ENCODE peak calls at places on chromosome 14, in ten cellular contexts. One of them, this sample, is unnamed.

GRCh38 chr14:101187816-101188570 is 284.5 kb upstream of the RTL1 start:
- DNase-seq in T-helper 2 cell: no peak
- DNase-seq in AG09309: no peak
- DNase-seq in astrocyte of the cerebellum: no peak
- DNase-seq in myocyte: no peak
- DNase-seq in PC-3: no peak
- DNase-seq in Calu3: no peak
- DNase-seq in NCI-H1417: no peak
- DNase-seq in substantia nigra: no peak
- DNase-seq in astrocyte: no peak
- DNase-seq in this sample: no peak

GRCh38 chr14:92848941-92849340 is 54.8 kb downstream of the GOLGA5 start:
- DNase-seq in myocyte: no peak
- DNase-seq in NCI-H1417: peak; percentile 87
- DNase-seq in Calu3: no peak
- DNase-seq in substantia nigra: no peak
- DNase-seq in PC-3: no peak
- DNase-seq in T-helper 2 cell: no peak
- DNase-seq in astrocyte: no peak
- DNase-seq in AG09309: no peak
- DNase-seq in astrocyte of the cerebellum: no peak
- DNase-seq in this sample: no peak

GRCh38 chr14:54562334-54562733 is 4.6 kb upstream of the SAMD4A start:
- DNase-seq in T-helper 2 cell: no peak
- DNase-seq in substantia nigra: no peak
- DNase-seq in PC-3: no peak
- DNase-seq in AG09309: no peak
- DNase-seq in myocyte: peak; percentile 27
- DNase-seq in astrocyte of the cerebellum: no peak
- DNase-seq in NCI-H1417: no peak
- DNase-seq in Calu3: no peak
- DNase-seq in astrocyte: peak; percentile 72
- DNase-seq in this sample: no peak

GRCh38 chr14:99321236-99321925 is 49.4 kb upstream of the BCL11B start:
- DNase-seq in astrocyte of the cerebellum: no peak
- DNase-seq in PC-3: no peak
- DNase-seq in AG09309: no peak
- DNase-seq in NCI-H1417: no peak
- DNase-seq in myocyte: no peak
- DNase-seq in Calu3: no peak
- DNase-seq in substantia nigra: no peak
- DNase-seq in astrocyte: no peak
- DNase-seq in T-helper 2 cell: no peak
- DNase-seq in this sample: no peak

GRCh38 chr14:65664436-65664835 is 251.9 kb downstream of the FUT8 start:
- DNase-seq in T-helper 2 cell: no peak
- DNase-seq in substantia nigra: no peak
- DNase-seq in NCI-H1417: no peak
- DNase-seq in AG09309: no peak
- DNase-seq in astrocyte of the cerebellum: no peak
- DNase-seq in Calu3: no peak
- DNase-seq in astrocyte: no peak
- DNase-seq in myocyte: no peak
- DNase-seq in PC-3: no peak
- DNase-seq in this sample: no peak

GRCh38 chr14:23068792-23069412 is 11.6 kb upstream of the CDH24 start:
- DNase-seq in myocyte: peak; percentile 94
- DNase-seq in astrocyte: peak; percentile 78
- DNase-seq in PC-3: peak; percentile 96
- DNase-seq in T-helper 2 cell: peak; percentile 48
- DNase-seq in substantia nigra: no peak
- DNase-seq in astrocyte of the cerebellum: peak; percentile 90
- DNase-seq in NCI-H1417: no peak
- DNase-seq in Calu3: peak; percentile 82
- DNase-seq in AG09309: peak; percentile 81
- DNase-seq in this sample: no peak

GRCh38 chr14:63269561-63270225 is 49.0 kb downstream of the GPHB5 start:
- DNase-seq in astrocyte: peak; percentile 86
- DNase-seq in myocyte: no peak
- DNase-seq in Calu3: no peak
- DNase-seq in astrocyte of the cerebellum: peak; percentile 26
- DNase-seq in AG09309: no peak
- DNase-seq in substantia nigra: no peak
- DNase-seq in PC-3: no peak
- DNase-seq in T-helper 2 cell: no peak
- DNase-seq in NCI-H1417: no peak
- DNase-seq in this sample: no peak

GRCh38 chr14:20262642-20263128 is 23.6 kb downstream of the OR11H4 start:
- DNase-seq in substantia nigra: no peak
- DNase-seq in Calu3: no peak
- DNase-seq in PC-3: peak; percentile 93
- DNase-seq in NCI-H1417: no peak
- DNase-seq in T-helper 2 cell: no peak
- DNase-seq in myocyte: peak; percentile 44
- DNase-seq in AG09309: peak; percentile 49
- DNase-seq in astrocyte: peak; percentile 0
- DNase-seq in astrocyte of the cerebellum: no peak
- DNase-seq in this sample: no peak

GRCh38 chr14:76829650-76830421 is 3.6 kb downstream of the LRRC74A start:
- DNase-seq in astrocyte: no peak
- DNase-seq in AG09309: no peak
- DNase-seq in T-helper 2 cell: no peak
- DNase-seq in PC-3: no peak
- DNase-seq in Calu3: peak; percentile 45
- DNase-seq in NCI-H1417: no peak
- DNase-seq in astrocyte of the cerebellum: no peak
- DNase-seq in myocyte: peak; percentile 83
- DNase-seq in substantia nigra: peak; percentile 88
- DNase-seq in this sample: peak; percentile 90

GRCh38 chr14:100770605-100771120 is 44.0 kb downstream of the DLK1 start:
- DNase-seq in AG09309: no peak
- DNase-seq in myocyte: no peak
- DNase-seq in substantia nigra: no peak
- DNase-seq in Calu3: no peak
- DNase-seq in NCI-H1417: no peak
- DNase-seq in astrocyte: no peak
- DNase-seq in T-helper 2 cell: no peak
- DNase-seq in PC-3: no peak
- DNase-seq in astrocyte of the cerebellum: no peak
- DNase-seq in this sample: no peak

GRCh38 chr14:87461704-87462103 is 531.3 kb downstream of the GALC start:
- DNase-seq in substantia nigra: no peak
- DNase-seq in T-helper 2 cell: no peak
- DNase-seq in myocyte: no peak
- DNase-seq in NCI-H1417: peak; percentile 48
- DNase-seq in Calu3: no peak
- DNase-seq in PC-3: no peak
- DNase-seq in AG09309: no peak
- DNase-seq in astrocyte of the cerebellum: no peak
- DNase-seq in astrocyte: no peak
- DNase-seq in this sample: no peak

GRCh38 chr14:30317729-30318128 is 241.2 kb upstream of the G2E3 start:
- DNase-seq in myocyte: no peak
- DNase-seq in AG09309: no peak
- DNase-seq in substantia nigra: no peak
- DNase-seq in Calu3: no peak
- DNase-seq in astrocyte: no peak
- DNase-seq in astrocyte of the cerebellum: no peak
- DNase-seq in T-helper 2 cell: no peak
- DNase-seq in PC-3: no peak
- DNase-seq in NCI-H1417: no peak
- DNase-seq in this sample: no peak